ENCODE peak calls at places on chromosomes 3 and 15, in eight cellular contexts. One of them, this sample, is unnamed.

GRCh38 chr15:66101715-66102395 is 151.7 kb downstream of the MEGF11 start:
- DNase-seq in neural progenitor cell: peak
- DNase-seq in endothelial cell: no peak
- DNase-seq in A549: no peak
- DNase-seq in GM12864: no peak
- DNase-seq in ovary: no peak
- DNase-seq in brain microvascular endothelial cell: no peak
- DNase-seq in cardiac muscle cell: no peak
- DNase-seq in this sample: no peak

GRCh38 chr3:36941658-36942057 is 3.2 kb downstream of the TRANK1 start:
- DNase-seq in neural progenitor cell: no peak
- DNase-seq in endothelial cell: no peak
- DNase-seq in A549: no peak
- DNase-seq in GM12864: no peak
- DNase-seq in ovary: no peak
- DNase-seq in brain microvascular endothelial cell: no peak
- DNase-seq in cardiac muscle cell: peak
- DNase-seq in this sample: no peak

GRCh38 chr3:112635674-112636073 is 5.3 kb downstream of the CCDC80 start:
- DNase-seq in neural progenitor cell: no peak
- DNase-seq in endothelial cell: no peak
- DNase-seq in A549: no peak
- DNase-seq in GM12864: no peak
- DNase-seq in ovary: peak
- DNase-seq in brain microvascular endothelial cell: peak
- DNase-seq in cardiac muscle cell: peak
- DNase-seq in this sample: no peak

GRCh38 chr15:48178612-48178931 is 477 bp upstream of the MYEF2 start:
- DNase-seq in neural progenitor cell: no peak
- DNase-seq in endothelial cell: no peak
- DNase-seq in A549: no peak
- DNase-seq in GM12864: no peak
- DNase-seq in ovary: no peak
- DNase-seq in brain microvascular endothelial cell: no peak
- DNase-seq in cardiac muscle cell: no peak
- DNase-seq in this sample: no peak

GRCh38 chr3:132161608-132162007 is 126.8 kb upstream of the CPNE4 start:
- DNase-seq in neural progenitor cell: peak
- DNase-seq in endothelial cell: no peak
- DNase-seq in A549: no peak
- DNase-seq in GM12864: no peak
- DNase-seq in ovary: no peak
- DNase-seq in brain microvascular endothelial cell: no peak
- DNase-seq in cardiac muscle cell: peak
- DNase-seq in this sample: no peak

GRCh38 chr15:35168464-35168863 is 83.4 kb upstream of the NANOGP8 start:
- DNase-seq in neural progenitor cell: no peak
- DNase-seq in endothelial cell: no peak
- DNase-seq in A549: no peak
- DNase-seq in GM12864: no peak
- DNase-seq in ovary: no peak
- DNase-seq in brain microvascular endothelial cell: peak
- DNase-seq in cardiac muscle cell: peak
- DNase-seq in this sample: no peak

GRCh38 chr15:58307313-58307961 is 124.4 kb upstream of the LIPC start:
- DNase-seq in neural progenitor cell: peak
- DNase-seq in endothelial cell: no peak
- DNase-seq in A549: no peak
- DNase-seq in GM12864: no peak
- DNase-seq in ovary: no peak
- DNase-seq in brain microvascular endothelial cell: no peak
- DNase-seq in cardiac muscle cell: peak
- DNase-seq in this sample: no peak

GRCh38 chr3:171135536-171135935 is 109.0 kb upstream of the SLC2A2 start:
- DNase-seq in neural progenitor cell: no peak
- DNase-seq in endothelial cell: no peak
- DNase-seq in A549: no peak
- DNase-seq in GM12864: no peak
- DNase-seq in ovary: no peak
- DNase-seq in brain microvascular endothelial cell: peak
- DNase-seq in cardiac muscle cell: no peak
- DNase-seq in this sample: no peak

GRCh38 chr15:48371961-48372360 is 40.7 kb downstream of the DUT start:
- DNase-seq in neural progenitor cell: no peak
- DNase-seq in endothelial cell: no peak
- DNase-seq in A549: no peak
- DNase-seq in GM12864: no peak
- DNase-seq in ovary: no peak
- DNase-seq in brain microvascular endothelial cell: no peak
- DNase-seq in cardiac muscle cell: no peak
- DNase-seq in this sample: no peak

GRCh38 chr15:88636654-88637053 is 2.2 kb upstream of the ISG20 start:
- DNase-seq in neural progenitor cell: no peak
- DNase-seq in endothelial cell: no peak
- DNase-seq in A549: no peak
- DNase-seq in GM12864: no peak
- DNase-seq in ovary: no peak
- DNase-seq in brain microvascular endothelial cell: peak
- DNase-seq in cardiac muscle cell: no peak
- DNase-seq in this sample: no peak

GRCh38 chr3:176505878-176506621 is 691.2 kb downstream of the TBL1XR1 start:
- DNase-seq in neural progenitor cell: peak
- DNase-seq in endothelial cell: no peak
- DNase-seq in A549: no peak
- DNase-seq in GM12864: no peak
- DNase-seq in ovary: no peak
- DNase-seq in brain microvascular endothelial cell: no peak
- DNase-seq in cardiac muscle cell: no peak
- DNase-seq in this sample: no peak

GRCh38 chr3:115239717-115240116 is 92.6 kb upstream of the ZBTB20 start:
- DNase-seq in neural progenitor cell: no peak
- DNase-seq in endothelial cell: no peak
- DNase-seq in A549: peak
- DNase-seq in GM12864: no peak
- DNase-seq in ovary: no peak
- DNase-seq in brain microvascular endothelial cell: peak
- DNase-seq in cardiac muscle cell: peak
- DNase-seq in this sample: no peak

GRCh38 chr3:84885199-84885882 is 73.4 kb upstream of the CADM2 start:
- DNase-seq in neural progenitor cell: no peak
- DNase-seq in endothelial cell: no peak
- DNase-seq in A549: no peak
- DNase-seq in GM12864: no peak
- DNase-seq in ovary: no peak
- DNase-seq in brain microvascular endothelial cell: no peak
- DNase-seq in cardiac muscle cell: no peak
- DNase-seq in this sample: no peak

GRCh38 chr15:67082007-67082536 is 16.7 kb downstream of the SMAD3 start:
- DNase-seq in neural progenitor cell: no peak
- DNase-seq in endothelial cell: no peak
- DNase-seq in A549: no peak
- DNase-seq in GM12864: no peak
- DNase-seq in ovary: no peak
- DNase-seq in brain microvascular endothelial cell: no peak
- DNase-seq in cardiac muscle cell: no peak
- DNase-seq in this sample: no peak

GRCh38 chr3:63477494-63478129 is 174.9 kb upstream of the SNTN start:
- DNase-seq in neural progenitor cell: no peak
- DNase-seq in endothelial cell: no peak
- DNase-seq in A549: no peak
- DNase-seq in GM12864: no peak
- DNase-seq in ovary: no peak
- DNase-seq in brain microvascular endothelial cell: no peak
- DNase-seq in cardiac muscle cell: no peak
- DNase-seq in this sample: no peak

GRCh38 chr15:67715166-67715565 is 110.1 kb upstream of the SKOR1 start:
- DNase-seq in neural progenitor cell: no peak
- DNase-seq in endothelial cell: no peak
- DNase-seq in A549: no peak
- DNase-seq in GM12864: no peak
- DNase-seq in ovary: no peak
- DNase-seq in brain microvascular endothelial cell: no peak
- DNase-seq in cardiac muscle cell: no peak
- DNase-seq in this sample: no peak

GRCh38 chr15:33201376-33202189 is 7.1 kb upstream of the FMN1 start:
- DNase-seq in neural progenitor cell: peak
- DNase-seq in endothelial cell: peak
- DNase-seq in A549: peak
- DNase-seq in GM12864: peak
- DNase-seq in ovary: no peak
- DNase-seq in brain microvascular endothelial cell: peak
- DNase-seq in cardiac muscle cell: peak
- DNase-seq in this sample: peak

GRCh38 chr15:79090487-79091203 is at the start of gene RASGRF1:
- DNase-seq in neural progenitor cell: peak
- DNase-seq in endothelial cell: peak
- DNase-seq in A549: no peak
- DNase-seq in GM12864: no peak
- DNase-seq in ovary: no peak
- DNase-seq in brain microvascular endothelial cell: no peak
- DNase-seq in cardiac muscle cell: peak
- DNase-seq in this sample: peak

GRCh38 chr3:195080125-195080524 is 190.8 kb downstream of the XXYLT1 start:
- DNase-seq in neural progenitor cell: no peak
- DNase-seq in endothelial cell: no peak
- DNase-seq in A549: no peak
- DNase-seq in GM12864: no peak
- DNase-seq in ovary: no peak
- DNase-seq in brain microvascular endothelial cell: no peak
- DNase-seq in cardiac muscle cell: no peak
- DNase-seq in this sample: no peak

GRCh38 chr3:19866751-19867347 is 67.2 kb downstream of the EFHB start:
- DNase-seq in neural progenitor cell: peak
- DNase-seq in endothelial cell: peak
- DNase-seq in A549: peak
- DNase-seq in GM12864: peak
- DNase-seq in ovary: no peak
- DNase-seq in brain microvascular endothelial cell: peak
- DNase-seq in cardiac muscle cell: peak
- DNase-seq in this sample: peak

GRCh38 chr15:100934735-100935134 is 15.6 kb downstream of the LRRK1 start:
- DNase-seq in neural progenitor cell: no peak
- DNase-seq in endothelial cell: no peak
- DNase-seq in A549: no peak
- DNase-seq in GM12864: no peak
- DNase-seq in ovary: no peak
- DNase-seq in brain microvascular endothelial cell: peak
- DNase-seq in cardiac muscle cell: peak
- DNase-seq in this sample: no peak

GRCh38 chr3:13563911-13564310 is 15.0 kb downstream of the FBLN2 start:
- DNase-seq in neural progenitor cell: no peak
- DNase-seq in endothelial cell: no peak
- DNase-seq in A549: no peak
- DNase-seq in GM12864: no peak
- DNase-seq in ovary: no peak
- DNase-seq in brain microvascular endothelial cell: no peak
- DNase-seq in cardiac muscle cell: no peak
- DNase-seq in this sample: no peak

GRCh38 chr3:69787436-69788168 is 48.3 kb downstream of the MITF start:
- DNase-seq in neural progenitor cell: no peak
- DNase-seq in endothelial cell: no peak
- DNase-seq in A549: no peak
- DNase-seq in GM12864: no peak
- DNase-seq in ovary: no peak
- DNase-seq in brain microvascular endothelial cell: peak
- DNase-seq in cardiac muscle cell: peak
- DNase-seq in this sample: no peak

GRCh38 chr15:45442497-45443135 is 64.3 kb upstream of the GATM start:
- DNase-seq in neural progenitor cell: no peak
- DNase-seq in endothelial cell: no peak
- DNase-seq in A549: no peak
- DNase-seq in GM12864: no peak
- DNase-seq in ovary: no peak
- DNase-seq in brain microvascular endothelial cell: peak
- DNase-seq in cardiac muscle cell: peak
- DNase-seq in this sample: no peak

GRCh38 chr3:9028134-9028533 is 64.9 kb upstream of the RAD18 start:
- DNase-seq in neural progenitor cell: no peak
- DNase-seq in endothelial cell: no peak
- DNase-seq in A549: no peak
- DNase-seq in GM12864: no peak
- DNase-seq in ovary: peak
- DNase-seq in brain microvascular endothelial cell: peak
- DNase-seq in cardiac muscle cell: peak
- DNase-seq in this sample: no peak

GRCh38 chr3:183188895-183189462 is 26.4 kb upstream of the LAMP3 start:
- DNase-seq in neural progenitor cell: peak
- DNase-seq in endothelial cell: peak
- DNase-seq in A549: peak
- DNase-seq in GM12864: peak
- DNase-seq in ovary: peak
- DNase-seq in brain microvascular endothelial cell: peak
- DNase-seq in cardiac muscle cell: peak
- DNase-seq in this sample: peak
- TF ChIP-seq CTCF in neural progenitor cell: peak
- TF ChIP-seq CTCF in endothelial cell: peak
- TF ChIP-seq CTCF in A549: peak
- TF ChIP-seq CTCF in GM12864: peak
- TF ChIP-seq CTCF in ovary: no peak
- TF ChIP-seq CTCF in brain microvascular endothelial cell: peak
- TF ChIP-seq CTCF in cardiac muscle cell: peak
- TF ChIP-seq CTCF in this sample: peak

GRCh38 chr3:107411779-107412178 is 34.5 kb downstream of the CCDC54 start:
- DNase-seq in neural progenitor cell: no peak
- DNase-seq in endothelial cell: no peak
- DNase-seq in A549: no peak
- DNase-seq in GM12864: no peak
- DNase-seq in ovary: no peak
- DNase-seq in brain microvascular endothelial cell: no peak
- DNase-seq in cardiac muscle cell: no peak
- DNase-seq in this sample: no peak
- TF ChIP-seq CTCF in neural progenitor cell: no peak
- TF ChIP-seq CTCF in endothelial cell: no peak
- TF ChIP-seq CTCF in A549: no peak
- TF ChIP-seq CTCF in GM12864: no peak
- TF ChIP-seq CTCF in ovary: no peak
- TF ChIP-seq CTCF in brain microvascular endothelial cell: no peak
- TF ChIP-seq CTCF in cardiac muscle cell: no peak
- TF ChIP-seq CTCF in this sample: no peak

GRCh38 chr3:124862006-124862405 is 25.2 kb downstream of the ITGB5 start:
- DNase-seq in neural progenitor cell: no peak
- DNase-seq in endothelial cell: no peak
- DNase-seq in A549: no peak
- DNase-seq in GM12864: no peak
- DNase-seq in ovary: no peak
- DNase-seq in brain microvascular endothelial cell: no peak
- DNase-seq in cardiac muscle cell: no peak
- DNase-seq in this sample: no peak

GRCh38 chr3:124873241-124873640 is 13.9 kb downstream of the ITGB5 start:
- DNase-seq in neural progenitor cell: peak
- DNase-seq in endothelial cell: no peak
- DNase-seq in A549: no peak
- DNase-seq in GM12864: no peak
- DNase-seq in ovary: no peak
- DNase-seq in brain microvascular endothelial cell: no peak
- DNase-seq in cardiac muscle cell: no peak
- DNase-seq in this sample: no peak

GRCh38 chr3:124867511-124867910 is 19.7 kb downstream of the ITGB5 start:
- DNase-seq in neural progenitor cell: no peak
- DNase-seq in endothelial cell: no peak
- DNase-seq in A549: no peak
- DNase-seq in GM12864: no peak
- DNase-seq in ovary: no peak
- DNase-seq in brain microvascular endothelial cell: no peak
- DNase-seq in cardiac muscle cell: no peak
- DNase-seq in this sample: no peak
- TF ChIP-seq CTCF in neural progenitor cell: no peak
- TF ChIP-seq CTCF in endothelial cell: no peak
- TF ChIP-seq CTCF in A549: no peak
- TF ChIP-seq CTCF in GM12864: no peak
- TF ChIP-seq CTCF in ovary: no peak
- TF ChIP-seq CTCF in brain microvascular endothelial cell: no peak
- TF ChIP-seq CTCF in cardiac muscle cell: no peak
- TF ChIP-seq CTCF in this sample: no peak

GRCh38 chr3:139629033-139629432 is 48.7 kb downstream of the NMNAT3 start:
- DNase-seq in neural progenitor cell: peak
- DNase-seq in endothelial cell: no peak
- DNase-seq in A549: peak
- DNase-seq in GM12864: peak
- DNase-seq in ovary: no peak
- DNase-seq in brain microvascular endothelial cell: peak
- DNase-seq in cardiac muscle cell: peak
- DNase-seq in this sample: no peak
- TF ChIP-seq CTCF in neural progenitor cell: peak
- TF ChIP-seq CTCF in endothelial cell: no peak
- TF ChIP-seq CTCF in A549: peak
- TF ChIP-seq CTCF in GM12864: peak
- TF ChIP-seq CTCF in ovary: no peak
- TF ChIP-seq CTCF in brain microvascular endothelial cell: peak
- TF ChIP-seq CTCF in cardiac muscle cell: peak
- TF ChIP-seq CTCF in this sample: no peak

This sample was measured in nephron progenitor cell.